ENCODE peak calls at places on chromosomes 7 and 10, in nine cellular contexts. One of them, this sample, is unnamed.

GRCh38 chr10:971150-971542 is 17.1 kb upstream of the GTPBP4 start:
- DNase-seq in GM12865: no peak
- DNase-seq in cardiac fibroblast: peak
- DNase-seq in mammary epithelial cell: no peak
- DNase-seq in heart right ventricle: no peak
- DNase-seq in natural killer cell: no peak
- DNase-seq in omental fat pad: no peak
- DNase-seq in fibroblast of lung: peak
- DNase-seq in CD8-positive, alpha-beta T cell: no peak
- DNase-seq in this sample: no peak

GRCh38 chr7:47441796-47442744 is 139.8 kb downstream of the TNS3 start:
- DNase-seq in GM12865: no peak
- DNase-seq in cardiac fibroblast: peak
- DNase-seq in mammary epithelial cell: no peak
- DNase-seq in heart right ventricle: no peak
- DNase-seq in natural killer cell: no peak
- DNase-seq in omental fat pad: no peak
- DNase-seq in fibroblast of lung: no peak
- DNase-seq in CD8-positive, alpha-beta T cell: no peak
- DNase-seq in this sample: no peak

GRCh38 chr10:88542522-88542921 is 40.6 kb downstream of the RNLS start:
- DNase-seq in GM12865: no peak
- DNase-seq in cardiac fibroblast: peak
- DNase-seq in mammary epithelial cell: no peak
- DNase-seq in heart right ventricle: no peak
- DNase-seq in natural killer cell: no peak
- DNase-seq in omental fat pad: no peak
- DNase-seq in fibroblast of lung: no peak
- DNase-seq in CD8-positive, alpha-beta T cell: no peak
- DNase-seq in this sample: no peak

GRCh38 chr7:12670759-12671545 is 16.5 kb upstream of the ARL4A start:
- DNase-seq in GM12865: no peak
- DNase-seq in cardiac fibroblast: no peak
- DNase-seq in mammary epithelial cell: no peak
- DNase-seq in heart right ventricle: no peak
- DNase-seq in natural killer cell: no peak
- DNase-seq in omental fat pad: no peak
- DNase-seq in fibroblast of lung: peak
- DNase-seq in CD8-positive, alpha-beta T cell: no peak
- DNase-seq in this sample: no peak

GRCh38 chr10:17113889-17114288 is 15.7 kb downstream of the CUBN start:
- DNase-seq in GM12865: no peak
- DNase-seq in cardiac fibroblast: peak
- DNase-seq in mammary epithelial cell: peak
- DNase-seq in heart right ventricle: no peak
- DNase-seq in natural killer cell: no peak
- DNase-seq in omental fat pad: no peak
- DNase-seq in fibroblast of lung: peak
- DNase-seq in CD8-positive, alpha-beta T cell: no peak
- DNase-seq in this sample: no peak

GRCh38 chr10:100863433-100863832 is 49.3 kb upstream of the SLF2 start:
- DNase-seq in GM12865: no peak
- DNase-seq in cardiac fibroblast: no peak
- DNase-seq in mammary epithelial cell: no peak
- DNase-seq in heart right ventricle: no peak
- DNase-seq in natural killer cell: no peak
- DNase-seq in omental fat pad: no peak
- DNase-seq in fibroblast of lung: no peak
- DNase-seq in CD8-positive, alpha-beta T cell: no peak
- DNase-seq in this sample: no peak

GRCh38 chr7:30764030-30764991 is 6.9 kb upstream of the MINDY4 start:
- DNase-seq in GM12865: peak
- DNase-seq in cardiac fibroblast: peak
- DNase-seq in mammary epithelial cell: no peak
- DNase-seq in heart right ventricle: peak
- DNase-seq in natural killer cell: no peak
- DNase-seq in omental fat pad: no peak
- DNase-seq in fibroblast of lung: peak
- DNase-seq in CD8-positive, alpha-beta T cell: no peak
- DNase-seq in this sample: no peak

GRCh38 chr7:22001345-22002004 is 55.8 kb upstream of the CDCA7L start:
- DNase-seq in GM12865: peak
- DNase-seq in cardiac fibroblast: peak
- DNase-seq in mammary epithelial cell: peak
- DNase-seq in heart right ventricle: peak
- DNase-seq in natural killer cell: no peak
- DNase-seq in omental fat pad: no peak
- DNase-seq in fibroblast of lung: peak
- DNase-seq in CD8-positive, alpha-beta T cell: no peak
- DNase-seq in this sample: peak

GRCh38 chr10:126063353-126063791 is 167.0 kb downstream of the FANK1 start:
- DNase-seq in GM12865: no peak
- DNase-seq in cardiac fibroblast: peak
- DNase-seq in mammary epithelial cell: peak
- DNase-seq in heart right ventricle: no peak
- DNase-seq in natural killer cell: no peak
- DNase-seq in omental fat pad: no peak
- DNase-seq in fibroblast of lung: peak
- DNase-seq in CD8-positive, alpha-beta T cell: no peak
- DNase-seq in this sample: no peak

GRCh38 chr10:64191304-64191703 is 670.1 kb downstream of the REEP3 start:
- DNase-seq in GM12865: no peak
- DNase-seq in cardiac fibroblast: no peak
- DNase-seq in mammary epithelial cell: no peak
- DNase-seq in heart right ventricle: no peak
- DNase-seq in natural killer cell: no peak
- DNase-seq in omental fat pad: no peak
- DNase-seq in fibroblast of lung: no peak
- DNase-seq in CD8-positive, alpha-beta T cell: no peak
- DNase-seq in this sample: no peak

GRCh38 chr7:141073173-141073640 is 657 bp upstream of the TMEM178B start:
- DNase-seq in GM12865: peak
- DNase-seq in cardiac fibroblast: peak
- DNase-seq in mammary epithelial cell: no peak
- DNase-seq in heart right ventricle: peak
- DNase-seq in natural killer cell: no peak
- DNase-seq in omental fat pad: no peak
- DNase-seq in fibroblast of lung: peak
- DNase-seq in CD8-positive, alpha-beta T cell: no peak
- DNase-seq in this sample: peak

GRCh38 chr7:133602291-133602690 is 349.4 kb downstream of the EXOC4 start:
- DNase-seq in GM12865: no peak
- DNase-seq in cardiac fibroblast: peak
- DNase-seq in mammary epithelial cell: peak
- DNase-seq in heart right ventricle: no peak
- DNase-seq in natural killer cell: no peak
- DNase-seq in omental fat pad: no peak
- DNase-seq in fibroblast of lung: peak
- DNase-seq in CD8-positive, alpha-beta T cell: no peak
- DNase-seq in this sample: no peak

GRCh38 chr7:53383131-53383530 is 347.7 kb downstream of the POM121L12 start:
- DNase-seq in GM12865: no peak
- DNase-seq in cardiac fibroblast: peak
- DNase-seq in mammary epithelial cell: peak
- DNase-seq in heart right ventricle: no peak
- DNase-seq in natural killer cell: no peak
- DNase-seq in omental fat pad: no peak
- DNase-seq in fibroblast of lung: no peak
- DNase-seq in CD8-positive, alpha-beta T cell: no peak
- DNase-seq in this sample: no peak

GRCh38 chr7:51949726-51950644 is 633.4 kb upstream of the COBL start:
- DNase-seq in GM12865: no peak
- DNase-seq in cardiac fibroblast: no peak
- DNase-seq in mammary epithelial cell: no peak
- DNase-seq in heart right ventricle: no peak
- DNase-seq in natural killer cell: no peak
- DNase-seq in omental fat pad: no peak
- DNase-seq in fibroblast of lung: no peak
- DNase-seq in CD8-positive, alpha-beta T cell: no peak
- DNase-seq in this sample: no peak

GRCh38 chr10:4807803-4808507 is 18.1 kb upstream of the AKR1E2 start:
- DNase-seq in GM12865: peak
- DNase-seq in cardiac fibroblast: peak
- DNase-seq in mammary epithelial cell: peak
- DNase-seq in heart right ventricle: no peak
- DNase-seq in natural killer cell: no peak
- DNase-seq in omental fat pad: no peak
- DNase-seq in fibroblast of lung: peak
- DNase-seq in CD8-positive, alpha-beta T cell: no peak
- DNase-seq in this sample: no peak

GRCh38 chr10:31148955-31149354 is 117.3 kb upstream of the ZNF438 start:
- DNase-seq in GM12865: no peak
- DNase-seq in cardiac fibroblast: no peak
- DNase-seq in mammary epithelial cell: no peak
- DNase-seq in heart right ventricle: no peak
- DNase-seq in natural killer cell: no peak
- DNase-seq in omental fat pad: no peak
- DNase-seq in fibroblast of lung: no peak
- DNase-seq in CD8-positive, alpha-beta T cell: no peak
- DNase-seq in this sample: no peak

DNA sequence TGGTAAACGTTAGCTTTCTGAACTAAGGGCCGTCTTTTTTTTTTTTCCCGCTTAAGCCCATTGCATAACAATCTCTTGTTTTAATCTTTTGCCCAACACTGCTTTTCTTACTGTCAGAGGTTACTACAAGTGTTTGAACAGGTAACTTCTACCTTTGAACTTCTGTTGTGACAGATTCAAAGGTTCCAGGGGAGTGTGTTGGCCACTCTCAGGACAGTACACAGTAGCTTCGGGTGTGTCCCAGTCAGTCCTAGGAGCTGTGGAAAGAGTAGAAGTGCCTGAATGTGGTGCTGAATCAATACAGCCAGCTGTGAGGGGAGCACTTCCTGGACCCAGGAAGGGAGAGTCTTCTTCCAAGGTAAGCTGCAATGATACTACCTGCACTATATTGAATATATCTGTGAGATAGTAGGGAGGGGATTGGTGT is at the start of gene ACSL5:
- DNase-seq in GM12865: no peak
- DNase-seq in cardiac fibroblast: no peak
- DNase-seq in mammary epithelial cell: no peak
- DNase-seq in heart right ventricle: no peak
- DNase-seq in natural killer cell: no peak
- DNase-seq in omental fat pad: no peak
- DNase-seq in fibroblast of lung: no peak
- DNase-seq in CD8-positive, alpha-beta T cell: no peak
- DNase-seq in this sample: no peak
- TF ChIP-seq CTCF in GM12865: no peak
- TF ChIP-seq CTCF in cardiac fibroblast: no peak
- TF ChIP-seq CTCF in mammary epithelial cell: no peak
- TF ChIP-seq CTCF in heart right ventricle: no peak
- TF ChIP-seq CTCF in natural killer cell: no peak
- TF ChIP-seq CTCF in omental fat pad: no peak
- TF ChIP-seq CTCF in fibroblast of lung: no peak
- TF ChIP-seq CTCF in CD8-positive, alpha-beta T cell: no peak
- TF ChIP-seq CTCF in this sample: no peak

GRCh38 chr7:124784879-124785818 is 19.6 kb upstream of the GPR37 start:
- DNase-seq in GM12865: peak
- DNase-seq in cardiac fibroblast: peak
- DNase-seq in mammary epithelial cell: peak
- DNase-seq in heart right ventricle: no peak
- DNase-seq in natural killer cell: no peak
- DNase-seq in omental fat pad: no peak
- DNase-seq in fibroblast of lung: peak
- DNase-seq in CD8-positive, alpha-beta T cell: no peak
- DNase-seq in this sample: peak
- TF ChIP-seq CTCF in GM12865: peak
- TF ChIP-seq CTCF in cardiac fibroblast: peak
- TF ChIP-seq CTCF in mammary epithelial cell: peak
- TF ChIP-seq CTCF in heart right ventricle: peak
- TF ChIP-seq CTCF in natural killer cell: no peak
- TF ChIP-seq CTCF in omental fat pad: no peak
- TF ChIP-seq CTCF in fibroblast of lung: peak
- TF ChIP-seq CTCF in CD8-positive, alpha-beta T cell: no peak
- TF ChIP-seq CTCF in this sample: peak

GRCh38 chr7:131619336-131620305 is 63.2 kb upstream of the PODXL start:
- DNase-seq in GM12865: peak
- DNase-seq in cardiac fibroblast: no peak
- DNase-seq in mammary epithelial cell: peak
- DNase-seq in heart right ventricle: no peak
- DNase-seq in natural killer cell: no peak
- DNase-seq in omental fat pad: no peak
- DNase-seq in fibroblast of lung: no peak
- DNase-seq in CD8-positive, alpha-beta T cell: no peak
- DNase-seq in this sample: no peak

GRCh38 chr7:131613909-131614308 is 57.5 kb upstream of the PODXL start:
- DNase-seq in GM12865: no peak
- DNase-seq in cardiac fibroblast: no peak
- DNase-seq in mammary epithelial cell: no peak
- DNase-seq in heart right ventricle: no peak
- DNase-seq in natural killer cell: no peak
- DNase-seq in omental fat pad: no peak
- DNase-seq in fibroblast of lung: no peak
- DNase-seq in CD8-positive, alpha-beta T cell: no peak
- DNase-seq in this sample: no peak

GRCh38 chr7:131618391-131618790 is 62.0 kb upstream of the PODXL start:
- DNase-seq in GM12865: no peak
- DNase-seq in cardiac fibroblast: no peak
- DNase-seq in mammary epithelial cell: no peak
- DNase-seq in heart right ventricle: no peak
- DNase-seq in natural killer cell: no peak
- DNase-seq in omental fat pad: no peak
- DNase-seq in fibroblast of lung: no peak
- DNase-seq in CD8-positive, alpha-beta T cell: no peak
- DNase-seq in this sample: no peak

GRCh38 chr7:131620673-131621609 is 64.5 kb upstream of the PODXL start:
- DNase-seq in GM12865: no peak
- DNase-seq in cardiac fibroblast: peak
- DNase-seq in mammary epithelial cell: peak
- DNase-seq in heart right ventricle: no peak
- DNase-seq in natural killer cell: no peak
- DNase-seq in omental fat pad: no peak
- DNase-seq in fibroblast of lung: no peak
- DNase-seq in CD8-positive, alpha-beta T cell: no peak
- DNase-seq in this sample: no peak

DNA sequence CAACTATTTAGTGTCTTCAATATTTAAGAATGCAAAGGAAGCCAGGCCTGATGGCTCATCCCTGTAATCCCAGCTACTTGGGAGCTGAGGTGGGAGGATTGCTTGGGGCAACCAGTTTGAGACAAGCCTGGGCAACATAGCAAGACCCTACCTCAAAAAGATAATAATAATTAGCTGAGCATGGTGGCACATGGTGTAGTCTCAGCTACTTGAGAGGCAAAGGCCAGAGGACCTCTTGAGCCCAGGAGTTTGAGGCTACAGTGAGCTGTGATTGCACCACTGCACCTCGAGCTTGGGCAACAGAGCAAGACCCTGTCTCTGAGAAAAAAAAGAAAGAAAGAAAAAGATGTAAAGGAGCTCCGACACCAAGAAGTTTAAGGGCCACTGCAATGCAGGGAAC is 60.1 kb upstream of the PODXL start:
- DNase-seq in GM12865: no peak
- DNase-seq in cardiac fibroblast: no peak
- DNase-seq in mammary epithelial cell: no peak
- DNase-seq in heart right ventricle: no peak
- DNase-seq in natural killer cell: no peak
- DNase-seq in omental fat pad: no peak
- DNase-seq in fibroblast of lung: no peak
- DNase-seq in CD8-positive, alpha-beta T cell: no peak
- DNase-seq in this sample: no peak
- TF ChIP-seq CTCF in GM12865: no peak
- TF ChIP-seq CTCF in cardiac fibroblast: no peak
- TF ChIP-seq CTCF in mammary epithelial cell: no peak
- TF ChIP-seq CTCF in heart right ventricle: no peak
- TF ChIP-seq CTCF in natural killer cell: no peak
- TF ChIP-seq CTCF in omental fat pad: no peak
- TF ChIP-seq CTCF in fibroblast of lung: no peak
- TF ChIP-seq CTCF in CD8-positive, alpha-beta T cell: no peak
- TF ChIP-seq CTCF in this sample: no peak

GRCh38 chr7:23012797-23013714 is 874 bp downstream of the HYCC1 start:
- DNase-seq in GM12865: peak
- DNase-seq in cardiac fibroblast: no peak
- DNase-seq in mammary epithelial cell: no peak
- DNase-seq in heart right ventricle: peak
- DNase-seq in natural killer cell: peak
- DNase-seq in omental fat pad: peak
- DNase-seq in fibroblast of lung: no peak
- DNase-seq in CD8-positive, alpha-beta T cell: no peak
- DNase-seq in this sample: no peak
- TF ChIP-seq CTCF in GM12865: no peak
- TF ChIP-seq CTCF in cardiac fibroblast: no peak
- TF ChIP-seq CTCF in mammary epithelial cell: peak
- TF ChIP-seq CTCF in heart right ventricle: no peak
- TF ChIP-seq CTCF in natural killer cell: no peak
- TF ChIP-seq CTCF in omental fat pad: no peak
- TF ChIP-seq CTCF in fibroblast of lung: no peak
- TF ChIP-seq CTCF in CD8-positive, alpha-beta T cell: no peak
- TF ChIP-seq CTCF in this sample: no peak